ENCODE peak calls at places on chromosomes 16 and 17, in eight cellular contexts. V, E, O, J, T, P, W and B are unnamed samples.

GRCh38 chr17:70775667-70776066 is 606.3 kb downstream of the KCNJ2 start:
- DNase-seq in V (no peak), E (no peak), O (no peak), J (no peak), T (no peak), P (no peak), W (no peak), B (no peak)

GRCh38 chr17:81915331-81915730 is 2.6 kb downstream of the SIRT7 start:
- DNase-seq in V (no peak), E (no peak), O (no peak), J (no peak), T (no peak), P (no peak), W (no peak), B (no peak)

GRCh38 chr16:31084584-31085298 is 4.0 kb downstream of the PRSS53 start:
- DNase-seq in V (no peak), E (no peak), O (no peak), J (no peak), T (no peak), P (no peak), W (no peak), B (no peak)

GRCh38 chr17:44935116-44935515 is 12.5 kb downstream of the KIF18B start:
- DNase-seq in V (no peak), E (no peak), O (no peak), J (no peak), T (no peak), P (no peak), W (no peak), B (peak; percentile 44)

GRCh38 chr16:81723098-81723723 is 55.9 kb upstream of the PLCG2 start:
- DNase-seq in V (peak; percentile 89), E (peak; percentile 92), O (peak; percentile 75), J (no peak), T (no peak), P (no peak), W (peak; percentile 92), B (no peak)

GRCh38 chr16:55370762-55371482 is 46.9 kb downstream of the IRX6 start:
- DNase-seq in V (peak; percentile 22), E (peak; percentile 32), O (peak; percentile 27), J (no peak), T (peak; percentile 74), P (peak; percentile 50), W (peak; percentile 93), B (peak; percentile 79)

GRCh38 chr17:40025991-40026815 is 11.0 kb downstream of the CSF3 start:
- DNase-seq in V (peak; percentile 84), E (no peak), O (peak; percentile 68), J (peak; percentile 43), T (no peak), P (no peak), W (no peak), B (no peak)

GRCh38 chr17:50331085-50331791 is 14.7 kb upstream of the XYLT2 start:
- DNase-seq in V (peak; percentile 97), E (no peak), O (peak; percentile 97), J (no peak), T (no peak), P (no peak), W (no peak), B (no peak)

GRCh38 chr16:29315916-29316517 is 90.5 kb downstream of the NPIPB11 start:
- DNase-seq in V (peak; percentile 16), E (no peak), O (no peak), J (no peak), T (no peak), P (no peak), W (peak; percentile 58), B (peak; percentile 49)

GRCh38 chr17:83149761-83150251 is 70.4 kb downstream of the METRNL start:
- DNase-seq in V (no peak), E (no peak), O (peak; percentile 25), J (no peak), T (peak; percentile 35), P (peak; percentile 11), W (no peak), B (no peak)

GRCh38 chr17:76124582-76125390 is 16.3 kb downstream of the FOXJ1 start:
- DNase-seq in V (peak; percentile 33), E (peak; percentile 66), O (no peak), J (no peak), T (no peak), P (no peak), W (peak; percentile 55), B (no peak)

GRCh38 chr17:6470751-6471521 is 26.7 kb downstream of the PIMREG start:
- DNase-seq in V (no peak), E (no peak), O (no peak), J (no peak), T (no peak), P (no peak), W (no peak), B (no peak)

GRCh38 chr16:87956771-87957279 is 5.6 kb downstream of the BANP start:
- DNase-seq in V (no peak), E (peak; percentile 57), O (peak; percentile 66), J (no peak), T (no peak), P (no peak), W (no peak), B (no peak)

GRCh38 chr16:28543072-28543471 is 4.3 kb upstream of the NUPR1 start:
- DNase-seq in V (no peak), E (no peak), O (no peak), J (no peak), T (no peak), P (no peak), W (no peak), B (peak; percentile 75)

GRCh38 chr17:57916925-57917858 is 38.0 kb downstream of the CUEDC1 start:
- DNase-seq in V (peak; percentile 39), E (peak; percentile 63), O (no peak), J (no peak), T (no peak), P (peak; percentile 74), W (no peak), B (no peak)

GRCh38 chr17:74646231-74646630 is 22.7 kb upstream of the CD300E start:
- DNase-seq in V (peak; percentile 61), E (peak; percentile 62), O (peak; percentile 4), J (no peak), T (no peak), P (no peak), W (no peak), B (no peak)

GRCh38 chr16:64311241-64311640 is 810.6 kb downstream of the CDH11 start:
- DNase-seq in V (peak; percentile 48), E (no peak), O (peak; percentile 48), J (no peak), T (no peak), P (no peak), W (no peak), B (no peak)

GRCh38 chr16:16028311-16028999 is 79.0 kb downstream of the ABCC1 start:
- DNase-seq in V (peak; percentile 46), E (no peak), O (no peak), J (no peak), T (no peak), P (no peak), W (no peak), B (no peak)

GRCh38 chr16:85483424-85483823 is 129.7 kb upstream of the GSE1 start:
- DNase-seq in V (no peak), E (no peak), O (no peak), J (no peak), T (no peak), P (no peak), W (no peak), B (no peak)

GRCh38 chr17:44087319-44087718 is 16.8 kb downstream of the G6PC3 start:
- DNase-seq in V (no peak), E (no peak), O (no peak), J (no peak), T (no peak), P (no peak), W (no peak), B (no peak)

GRCh38 chr17:38511126-38512108 is 83.2 kb downstream of the ARHGAP23 start:
- DNase-seq in V (no peak), E (no peak), O (peak; percentile 74), J (no peak), T (no peak), P (no peak), W (no peak), B (no peak)

GRCh38 chr17:65537845-65538678 is 23.4 kb downstream of the AXIN2 start:
- DNase-seq in V (no peak), E (no peak), O (no peak), J (no peak), T (no peak), P (no peak), W (no peak), B (no peak)

GRCh38 chr17:65418622-65419021 is 142.8 kb downstream of the AXIN2 start:
- DNase-seq in V (peak; percentile 20), E (no peak), O (no peak), J (no peak), T (no peak), P (no peak), W (no peak), B (no peak)

DNA sequence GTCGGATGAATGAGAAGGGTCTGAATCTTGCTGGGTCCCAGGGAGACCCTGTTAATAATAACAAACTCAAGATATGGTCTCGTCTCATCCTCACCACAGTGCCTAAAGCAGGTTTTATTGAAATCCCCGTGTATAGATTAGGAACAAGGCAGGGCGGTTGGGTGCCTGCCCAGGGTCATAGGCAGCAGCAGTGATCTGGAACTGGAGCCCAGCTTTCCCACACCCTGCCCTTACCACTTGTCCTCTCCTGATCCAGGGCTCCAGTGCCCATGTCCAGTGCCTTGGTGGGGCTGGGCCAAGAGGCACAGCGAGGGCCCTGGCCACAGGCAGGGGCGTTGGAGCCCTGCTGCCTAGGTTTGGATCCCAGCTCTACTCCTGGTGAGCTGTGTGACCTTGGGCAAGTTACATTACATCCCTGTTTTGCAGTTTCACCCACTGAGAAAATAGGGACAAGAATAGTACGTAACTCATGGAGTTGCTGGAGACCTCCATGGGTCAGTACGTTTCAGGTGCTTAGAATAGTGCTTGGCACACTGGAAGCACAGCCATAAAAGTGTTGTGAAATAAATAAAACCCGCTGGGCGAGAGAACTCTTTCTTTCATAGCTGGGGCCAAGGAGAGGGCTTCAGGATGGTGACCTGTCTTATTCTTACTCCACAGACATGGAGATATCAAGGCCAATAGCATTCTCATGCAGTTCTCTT is 13.9 kb downstream of the SOCS3 start:
- DNase-seq in V (no peak), E (no peak), O (no peak), J (no peak), T (no peak), P (no peak), W (no peak), B (no peak)
- TF ChIP-seq CTCF in V (no peak), E (no peak), O (no peak), J (no peak), T (no peak), P (no peak), W (no peak), B (no peak)

GRCh38 chr17:33964344-33964979 is 290.6 kb upstream of the CCL2 start:
- DNase-seq in V (no peak), E (peak; percentile 20), O (no peak), J (no peak), T (no peak), P (no peak), W (no peak), B (no peak)
- H3K27ac ChIP-seq in V (no peak overlapping the region), E (no peak overlapping the region), O (no peak overlapping the region), J (no peak overlapping the region), T (no peak overlapping the region), P (no peak overlapping the region), W (no peak overlapping the region), B (no peak overlapping the region)

GRCh38 chr16:84141143-84141670 is 3.8 kb downstream of the HSDL1 start:
- DNase-seq in V (no peak), E (peak; percentile 31), O (no peak), J (no peak), T (no peak), P (no peak), W (no peak), B (no peak)
- TF ChIP-seq CTCF in V (peak; percentile 29), E (no peak), O (no peak), J (no peak), T (no peak), P (no peak), W (no peak), B (no peak)

GRCh38 chr16:54282202-54282922 is 4.2 kb downstream of the IRX3 start:
- DNase-seq in V (peak; percentile 4), E (peak; percentile 45), O (peak; percentile 13), J (no peak), T (peak; percentile 89), P (peak; percentile 76), W (peak; percentile 86), B (peak; percentile 63)
- H3K27ac ChIP-seq in V (no peak overlapping the region), E (peak overlapping the region; percentile 76), O (no peak overlapping the region), J (no peak overlapping the region), T (peak overlapping the region; percentile 100), P (peak overlapping the region; percentile 79), W (no peak overlapping the region), B (no peak overlapping the region)